ENCODE peak calls at places on chromosomes 3 and 15, in nine cellular contexts. S is kidney epithelial cell; E is neural progenitor cell; V is heart left ventricle; T is spleen; Y is neuronal stem cell; I is ovary; Q is CD8-positive, alpha-beta T cell; K is HepG2. H is an unnamed sample. For H3K27me3, the result is how much of the 10 kb centered on the place peaks cover.

GRCh38 chr3:13836658-13837587 is 42.9 kb downstream of the WNT7A start:
- DNase-seq in S (no peak), E (no peak), V (no peak), T (peak), Y (no peak), I (no peak), Q (no peak), K (no peak), H (peak)

GRCh38 chr15:98779463-98780071 is 131.2 kb downstream of the IGF1R start:
- DNase-seq in S (no peak), E (peak), V (peak), T (peak), Y (peak), I (peak), Q (peak), K (peak), H (peak)

GRCh38 chr15:66673410-66674322 is 28.4 kb upstream of the SMAD6 start:
- DNase-seq in S (no peak), E (peak), V (peak), T (peak), Y (peak), I (no peak), Q (peak), K (no peak), H (peak)

GRCh38 chr15:69926011-69926410 is 171.7 kb downstream of the TLE3 start:
- DNase-seq in S (no peak), E (no peak), V (no peak), T (no peak), Y (no peak), I (no peak), Q (no peak), K (no peak), H (no peak)

GRCh38 chr3:196080517-196080841 is 1.4 kb downstream of the TFRC start:
- DNase-seq in S (no peak), E (no peak), V (no peak), T (no peak), Y (no peak), I (no peak), Q (no peak), K (no peak), H (no peak)

GRCh38 chr3:21912656-21913055 is 161.6 kb upstream of the ZNF385D start:
- DNase-seq in S (no peak), E (no peak), V (no peak), T (no peak), Y (no peak), I (no peak), Q (no peak), K (no peak), H (no peak)

GRCh38 chr3:110929811-110930210 is 141.8 kb upstream of the NECTIN3 start:
- DNase-seq in S (no peak), E (no peak), V (no peak), T (no peak), Y (no peak), I (no peak), Q (no peak), K (no peak), H (no peak)

GRCh38 chr15:68197170-68197492 is 8.0 kb downstream of the CALML4 start:
- DNase-seq in S (no peak), E (no peak), V (no peak), T (no peak), Y (no peak), I (peak), Q (no peak), K (no peak), H (no peak)

GRCh38 chr3:70982700-70983140 is 600.8 kb downstream of the FOXP1 start:
- DNase-seq in S (peak), E (peak), V (peak), T (no peak), Y (no peak), I (no peak), Q (no peak), K (no peak), H (no peak)
- H3K4me3 ChIP-seq in S (no peak), E (no peak), V (peak), T (no peak), Y (no peak), I (no peak), Q (no peak), K (no peak), H (no peak)

GRCh38 chr3:129004639-129005295 is 3.7 kb downstream of the EFCC1 start:
- DNase-seq in S (no peak), E (no peak), V (no peak), T (no peak), Y (no peak), I (no peak), Q (no peak), K (no peak), H (no peak)
- H3K27me3 ChIP-seq in S (half or more), E (half or more), V (under half), T (under half), Y (under half), I (under half), Q (under half), K (half or more), H (under half)

GRCh38 chr15:94843060-94843459 is 611.7 kb downstream of the MCTP2 start:
- DNase-seq in S (no peak), E (no peak), V (no peak), T (no peak), Y (no peak), I (no peak), Q (no peak), K (no peak), H (no peak)

GRCh38 chr15:94847325-94847724 is 616.0 kb downstream of the MCTP2 start:
- DNase-seq in S (no peak), E (no peak), V (no peak), T (no peak), Y (no peak), I (no peak), Q (no peak), K (no peak), H (no peak)

GRCh38 chr15:94845391-94845718 is 614.0 kb downstream of the MCTP2 start:
- DNase-seq in S (no peak), E (no peak), V (no peak), T (no peak), Y (no peak), I (no peak), Q (no peak), K (no peak), H (no peak)

GRCh38 chr15:94844188-94844532 is 612.8 kb downstream of the MCTP2 start:
- DNase-seq in S (no peak), E (no peak), V (no peak), T (no peak), Y (peak), I (no peak), Q (no peak), K (peak), H (no peak)

DNA sequence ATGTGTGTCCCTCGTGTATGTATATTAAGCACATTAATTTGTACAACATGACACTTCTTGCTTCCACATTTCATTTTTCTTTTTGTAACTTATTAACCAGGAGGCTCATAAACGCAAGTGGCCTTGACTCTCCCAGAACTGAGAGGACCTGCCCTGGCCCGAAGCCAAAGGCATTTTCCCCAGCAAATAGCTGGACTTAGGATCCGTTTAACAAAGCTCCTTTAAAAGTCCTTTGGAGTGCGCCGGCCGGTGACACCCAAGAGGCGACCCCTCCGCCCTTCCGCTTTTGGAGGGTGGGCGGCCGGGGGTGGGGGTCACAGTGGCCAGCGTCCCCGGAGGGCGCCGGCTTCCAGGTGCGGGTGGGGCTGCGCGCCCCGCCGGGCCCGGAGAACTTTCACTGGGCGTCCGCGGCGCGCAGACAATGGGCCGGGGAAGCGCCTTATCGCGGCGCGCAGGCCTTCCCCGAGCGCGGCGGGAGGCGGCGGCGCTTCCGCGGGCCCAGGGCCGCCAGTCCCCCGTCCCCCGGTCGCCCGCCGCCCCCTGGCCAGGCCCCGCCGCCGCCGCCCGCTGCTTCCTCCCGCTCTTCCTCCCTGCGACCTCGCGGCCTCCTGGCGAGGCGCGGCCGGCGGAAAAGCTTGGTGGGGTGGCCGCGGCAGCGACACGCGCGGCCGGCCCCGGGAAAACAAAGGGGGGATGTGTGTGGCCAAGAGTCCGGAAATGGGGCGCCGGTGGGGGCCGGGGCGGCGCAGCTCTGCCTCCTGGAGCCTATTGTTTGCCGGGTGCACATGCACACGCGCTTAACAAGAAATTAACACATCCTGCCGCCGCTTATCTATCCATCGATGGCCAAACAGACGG is 613.4 kb downstream of the MCTP2 start:
- DNase-seq in S (peak), E (peak), V (peak), T (peak), Y (peak), I (peak), Q (no peak), K (peak), H (peak)
- H3K4me3 ChIP-seq in S (peak), E (peak), V (peak), T (no peak), Y (no peak), I (peak), Q (no peak), K (peak), H (peak)

DNA sequence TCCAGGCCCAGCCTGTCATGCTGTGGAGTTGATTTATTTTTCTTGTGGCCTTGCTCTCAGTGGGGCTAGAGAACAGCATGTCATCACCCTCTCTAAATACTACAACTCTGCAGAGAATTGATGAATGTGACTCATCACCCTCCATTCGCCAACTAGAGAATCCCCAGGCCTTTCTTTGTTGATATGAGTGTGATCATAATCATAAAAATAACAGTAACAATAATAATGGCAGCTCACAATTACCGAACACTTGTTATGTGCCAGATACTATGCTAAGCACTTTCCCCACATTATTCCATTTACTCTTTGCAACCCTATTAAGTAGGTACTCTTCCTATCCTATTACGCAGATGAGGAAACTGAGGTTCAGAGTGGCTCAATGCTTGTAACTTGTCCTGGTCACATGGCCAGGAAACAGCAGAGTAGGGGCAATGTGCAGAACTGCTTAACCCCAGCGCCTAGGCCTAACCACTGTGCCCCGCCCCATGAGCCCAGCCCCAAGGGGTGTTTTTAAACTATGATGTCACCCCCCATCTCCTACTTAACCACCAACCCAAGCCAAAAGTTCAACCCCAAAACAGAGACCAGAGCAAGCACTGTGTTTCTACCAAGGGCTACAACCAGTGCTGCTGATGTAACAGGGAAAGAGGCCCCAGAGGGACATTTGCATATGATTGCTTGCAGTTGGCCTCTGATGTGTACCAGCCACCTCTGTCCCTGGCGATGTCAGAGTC is 104.5 kb downstream of the ADCY5 start:
- DNase-seq in S (no peak), E (no peak), V (peak), T (peak), Y (no peak), I (peak), Q (no peak), K (no peak), H (peak)
- H3K27me3 ChIP-seq in S (under half), E (under half), V (under half), T (under half), Y (under half), I (under half), Q (under half), K (under half), H (under half)

GRCh38 chr3:119229190-119229589 is 11.5 kb downstream of the B4GALT4 start:
- DNase-seq in S (no peak), E (no peak), V (no peak), T (no peak), Y (no peak), I (no peak), Q (no peak), K (no peak), H (no peak)

GRCh38 chr3:119227064-119227850 is 13.4 kb downstream of the B4GALT4 start:
- DNase-seq in S (no peak), E (no peak), V (no peak), T (no peak), Y (no peak), I (no peak), Q (no peak), K (peak), H (no peak)

GRCh38 chr3:119230745-119231144 is 9.9 kb downstream of the B4GALT4 start:
- DNase-seq in S (no peak), E (no peak), V (no peak), T (no peak), Y (no peak), I (no peak), Q (no peak), K (no peak), H (no peak)

GRCh38 chr3:119228290-119229145 is 12.2 kb downstream of the B4GALT4 start:
- DNase-seq in S (no peak), E (no peak), V (no peak), T (no peak), Y (no peak), I (no peak), Q (no peak), K (no peak), H (no peak)

DNA sequence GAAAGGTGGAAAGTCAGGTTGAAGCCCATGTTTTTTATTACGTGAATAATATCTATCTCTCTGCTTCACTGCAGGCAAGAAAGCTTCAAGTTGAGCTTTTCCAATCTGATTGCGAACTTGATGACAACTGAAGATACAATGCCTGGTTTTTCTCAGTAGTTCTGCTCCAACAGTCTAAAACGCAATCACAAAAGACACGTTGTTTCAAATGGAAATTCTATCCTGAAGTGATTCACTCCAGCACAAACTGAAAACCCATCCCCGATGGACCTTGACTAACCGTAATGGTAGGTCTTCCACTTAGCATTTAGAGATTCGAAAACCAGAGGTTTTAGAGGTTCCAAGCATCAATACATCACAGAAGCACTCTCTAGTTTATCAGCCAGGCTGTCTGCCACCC is 10.6 kb downstream of the B4GALT4 start:
- DNase-seq in S (no peak), E (no peak), V (no peak), T (no peak), Y (no peak), I (no peak), Q (no peak), K (no peak), H (no peak)
- H3K4me3 ChIP-seq in S (no peak), E (no peak), V (no peak), T (no peak), Y (no peak), I (no peak), Q (no peak), K (no peak), H (no peak)

GRCh38 chr3:64454768-64455167 is 229.5 kb upstream of the PRICKLE2 start:
- DNase-seq in S (no peak), E (no peak), V (no peak), T (no peak), Y (no peak), I (no peak), Q (no peak), K (no peak), H (no peak)

GRCh38 chr3:64456674-64457073 is 231.1 kb downstream of the ADAMTS9 start:
- DNase-seq in S (no peak), E (peak), V (no peak), T (no peak), Y (no peak), I (no peak), Q (no peak), K (no peak), H (no peak)

GRCh38 chr3:64451283-64452012 is 226.2 kb upstream of the PRICKLE2 start:
- DNase-seq in S (no peak), E (no peak), V (no peak), T (no peak), Y (no peak), I (no peak), Q (no peak), K (no peak), H (no peak)

GRCh38 chr3:64455351-64455750 is 230.1 kb upstream of the PRICKLE2 start:
- DNase-seq in S (no peak), E (no peak), V (no peak), T (no peak), Y (no peak), I (no peak), Q (no peak), K (no peak), H (no peak)

GRCh38 chr3:64454179-64454578 is 228.9 kb upstream of the PRICKLE2 start:
- DNase-seq in S (no peak), E (no peak), V (no peak), T (no peak), Y (no peak), I (no peak), Q (no peak), K (no peak), H (no peak)
- H3K27me3 ChIP-seq in S (under half), E (under half), V (under half), T (under half), Y (under half), I (under half), Q (under half), K (under half), H (under half)

DNA sequence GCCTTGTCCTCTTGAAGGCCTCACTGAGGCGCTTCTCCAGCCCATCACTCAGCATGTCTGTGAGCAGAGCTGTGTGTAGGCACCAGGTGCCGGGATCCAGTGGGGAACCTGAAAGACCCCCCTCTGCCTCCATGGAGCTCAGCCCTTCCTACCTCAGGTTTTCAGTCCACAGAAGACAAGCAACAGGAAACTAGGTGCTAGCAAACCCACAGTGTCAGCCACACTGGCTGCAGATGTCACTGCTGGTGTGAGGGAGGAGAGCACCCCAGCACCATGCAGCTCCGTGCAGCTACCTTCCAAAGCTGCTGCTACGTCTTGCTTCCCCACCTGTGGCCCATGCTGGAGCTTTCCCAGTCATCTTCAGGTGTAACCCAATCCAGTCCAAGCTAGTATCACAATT is 17.9 kb downstream of the PSTPIP1 start:
- DNase-seq in S (no peak), E (no peak), V (no peak), T (no peak), Y (no peak), I (no peak), Q (no peak), K (no peak), H (no peak)
- H3K4me3 ChIP-seq in S (no peak), E (no peak), V (no peak), T (no peak), Y (no peak), I (no peak), Q (peak), K (no peak), H (no peak)

GRCh38 chr3:128483657-128484403 is 9.2 kb downstream of the GATA2 start:
- DNase-seq in S (no peak), E (peak), V (peak), T (peak), Y (no peak), I (no peak), Q (no peak), K (no peak), H (peak)
- H3K27me3 ChIP-seq in S (half or more), E (half or more), V (under half), T (half or more), Y (half or more), I (under half), Q (under half), K (under half), H (half or more)

H was measured in H7.